ENCODE peak calls at places on chromosomes 11 and 22, in eight cellular contexts. G is stimulated activated effector memory CD8-positive, alpha-beta T cell treated with anti-CD3 and anti-CD28 coated beads, Interleukin-12 subunit alpha, Interleukin-12 subunit beta, amount 100 ng/mL, for 72 hours; D is CD4-positive, alpha-beta T cell; S is HFFc6; V is ACHN; R is bronchial epithelial cell; A is amniotic epithelial cell; J is activated CD8-positive, alpha-beta memory T cell treated with anti-CD3 and anti-CD28 coated beads, Interleukin-2, amount 50 U/mL, for 4 hours. B is an unnamed sample.
A peak's percentile ranks its signal among the peaks of the same experiment; 100 is the strongest.

GRCh38 chr11:79515781-79516180 is 75.0 kb upstream of the TENM4 start:
- DNase-seq in R (no peak), J (no peak), V (no peak), G (no peak), S (no peak), A (no peak), D (no peak), B (no peak)

GRCh38 chr11:25890626-25891250 is 441.2 kb upstream of the ANO3 start:
- DNase-seq in V (no peak), G (no peak), R (no peak), A (no peak), J (no peak), D (no peak), S (no peak), B (no peak)

GRCh38 chr11:74373382-74373781 is 24.9 kb downstream of the PGM2L1 start:
- DNase-seq in A (peak; percentile 56), D (no peak), R (no peak), G (no peak), J (no peak), S (no peak), V (no peak), B (no peak)

GRCh38 chr11:70899616-70900015 is 352.8 kb downstream of the SHANK2 start:
- DNase-seq in S (no peak), V (no peak), G (no peak), A (no peak), R (no peak), D (no peak), J (no peak), B (no peak)

GRCh38 chr22:20595461-20595860 is 88.1 kb downstream of the MED15 start:
- DNase-seq in S (no peak), D (no peak), J (no peak), A (no peak), R (no peak), V (no peak), G (no peak), B (no peak)

GRCh38 chr11:82750643-82751139 is 17.0 kb upstream of the FAM181B start:
- DNase-seq in D (no peak), R (no peak), S (no peak), V (no peak), J (no peak), G (no peak), A (no peak), B (no peak)

GRCh38 chr11:47408598-47409439 is 429 bp downstream of the SLC39A13 start:
- DNase-seq in R (peak; percentile 76), J (no peak), A (peak; percentile 86), S (peak; percentile 86), G (no peak), D (no peak), V (peak; percentile 85), B (no peak)

GRCh38 chr11:105786766-105787165 is 176.9 kb downstream of the GRIA4 start:
- DNase-seq in R (no peak), S (no peak), A (no peak), J (no peak), D (no peak), G (no peak), V (no peak), B (no peak)

GRCh38 chr11:95984035-95984434 is 60.1 kb upstream of the MTMR2 start:
- DNase-seq in D (no peak), A (no peak), V (no peak), J (no peak), R (no peak), G (no peak), S (no peak), B (no peak)

GRCh38 chr22:19448076-19448607 is 631 bp upstream of the C22orf39 start:
- DNase-seq in D (no peak), G (no peak), R (peak; percentile 57), S (peak; percentile 43), V (peak; percentile 59), J (no peak), A (peak; percentile 65), B (peak; percentile 75)

GRCh38 chr11:13964771-13965074 is 2.2 kb downstream of the SPON1 start:
- DNase-seq in D (no peak), A (no peak), R (no peak), V (no peak), S (no peak), J (no peak), G (no peak), B (no peak)

GRCh38 chr11:575324-575995 is 810 bp upstream of the PHRF1 start:
- DNase-seq in A (no peak), J (no peak), V (no peak), D (no peak), S (no peak), G (no peak), R (no peak), B (no peak)

B was measured in Peyer's patch.